ENCODE peak calls at places on chromosome 13, in four cellular contexts. One of them, this sample, is unnamed.

GRCh38 chr13:46858776-46859175 is 38.1 kb downstream of the HTR2A start:
- DNase-seq in MCF 10A: no peak
- DNase-seq in astrocyte of the cerebellum: no peak
- DNase-seq in fibroblast of mammary gland: peak
- DNase-seq in this sample: no peak

GRCh38 chr13:107238262-107238661 is 670.3 kb upstream of the ARGLU1 start:
- DNase-seq in MCF 10A: no peak
- DNase-seq in astrocyte of the cerebellum: no peak
- DNase-seq in fibroblast of mammary gland: no peak
- DNase-seq in this sample: no peak

GRCh38 chr13:100892981-100893380 is 218.4 kb upstream of the TMTC4 start:
- DNase-seq in MCF 10A: no peak
- DNase-seq in astrocyte of the cerebellum: no peak
- DNase-seq in fibroblast of mammary gland: no peak
- DNase-seq in this sample: no peak

GRCh38 chr13:38405216-38405615 is 55.6 kb downstream of the UFM1 start:
- DNase-seq in MCF 10A: no peak
- DNase-seq in astrocyte of the cerebellum: no peak
- DNase-seq in fibroblast of mammary gland: no peak
- DNase-seq in this sample: no peak

GRCh38 chr13:25806304-25806974 is 245.4 kb downstream of the SHISA2 start:
- DNase-seq in MCF 10A: no peak
- DNase-seq in astrocyte of the cerebellum: peak
- DNase-seq in fibroblast of mammary gland: no peak
- DNase-seq in this sample: peak

GRCh38 chr13:55361141-55361540 is 1779.6 kb upstream of the PRR20A start:
- DNase-seq in MCF 10A: peak
- DNase-seq in astrocyte of the cerebellum: no peak
- DNase-seq in fibroblast of mammary gland: no peak
- DNase-seq in this sample: no peak

GRCh38 chr13:91211548-91211947 is 135.9 kb upstream of the MIR17HG start:
- DNase-seq in MCF 10A: no peak
- DNase-seq in astrocyte of the cerebellum: no peak
- DNase-seq in fibroblast of mammary gland: no peak
- DNase-seq in this sample: no peak

GRCh38 chr13:91955546-91956355 is 557.3 kb downstream of the GPC5 start:
- DNase-seq in MCF 10A: no peak
- DNase-seq in astrocyte of the cerebellum: no peak
- DNase-seq in fibroblast of mammary gland: no peak
- DNase-seq in this sample: no peak

GRCh38 chr13:23488442-23488841 is 54.9 kb upstream of the SACS start:
- DNase-seq in MCF 10A: peak
- DNase-seq in astrocyte of the cerebellum: no peak
- DNase-seq in fibroblast of mammary gland: no peak
- DNase-seq in this sample: no peak

GRCh38 chr13:46665243-46665629 is 112.3 kb downstream of the LRCH1 start:
- DNase-seq in MCF 10A: no peak
- DNase-seq in astrocyte of the cerebellum: no peak
- DNase-seq in fibroblast of mammary gland: no peak
- DNase-seq in this sample: no peak

GRCh38 chr13:85501616-85502015 is 297.6 kb downstream of the SLITRK6 start:
- DNase-seq in MCF 10A: no peak
- DNase-seq in astrocyte of the cerebellum: no peak
- DNase-seq in fibroblast of mammary gland: no peak
- DNase-seq in this sample: no peak

GRCh38 chr13:111530137-111530536 is 209.7 kb downstream of the TEX29 start:
- DNase-seq in MCF 10A: no peak
- DNase-seq in astrocyte of the cerebellum: no peak
- DNase-seq in fibroblast of mammary gland: no peak
- DNase-seq in this sample: no peak

GRCh38 chr13:30551194-30551593 is 66.5 kb upstream of the USPL1 start:
- DNase-seq in MCF 10A: peak
- DNase-seq in astrocyte of the cerebellum: no peak
- DNase-seq in fibroblast of mammary gland: peak
- DNase-seq in this sample: peak

GRCh38 chr13:30898721-30899188 is 7.3 kb upstream of the MEDAG start:
- DNase-seq in MCF 10A: peak
- DNase-seq in astrocyte of the cerebellum: no peak
- DNase-seq in fibroblast of mammary gland: peak
- DNase-seq in this sample: no peak

GRCh38 chr13:30832845-30833332 is 73.2 kb upstream of the MEDAG start:
- DNase-seq in MCF 10A: peak
- DNase-seq in astrocyte of the cerebellum: no peak
- DNase-seq in fibroblast of mammary gland: no peak
- DNase-seq in this sample: peak

GRCh38 chr13:102721800-102722231 is 27.0 kb upstream of the METTL21C start:
- DNase-seq in MCF 10A: peak
- DNase-seq in astrocyte of the cerebellum: no peak
- DNase-seq in fibroblast of mammary gland: peak
- DNase-seq in this sample: no peak

GRCh38 chr13:102724923-102725322 is 30.1 kb upstream of the METTL21C start:
- DNase-seq in MCF 10A: peak
- DNase-seq in astrocyte of the cerebellum: peak
- DNase-seq in fibroblast of mammary gland: peak
- DNase-seq in this sample: peak

GRCh38 chr13:102729560-102730275 is 34.9 kb upstream of the METTL21C start:
- DNase-seq in MCF 10A: peak
- DNase-seq in astrocyte of the cerebellum: peak
- DNase-seq in fibroblast of mammary gland: peak
- DNase-seq in this sample: no peak

DNA sequence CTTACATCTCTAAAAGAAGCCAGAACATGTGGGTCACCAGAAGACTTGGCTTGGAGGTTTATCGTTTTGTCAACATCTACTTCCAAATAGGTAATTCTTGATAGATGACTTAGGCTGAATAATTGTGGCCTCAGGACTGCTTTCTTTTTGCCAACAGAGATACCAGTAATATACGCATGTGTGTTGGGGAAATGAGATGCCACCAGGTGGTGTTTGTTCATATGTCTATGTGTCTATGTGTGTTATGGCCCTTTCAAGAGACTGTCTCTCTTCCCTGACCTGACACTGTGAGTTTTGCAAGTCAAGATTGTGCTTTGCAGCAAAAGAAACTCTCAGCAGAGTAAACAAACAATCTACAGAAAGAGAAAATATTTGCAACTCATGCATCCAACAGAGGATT is 31.6 kb upstream of the METTL21C start:
- DNase-seq in MCF 10A: peak
- DNase-seq in astrocyte of the cerebellum: no peak
- DNase-seq in fibroblast of mammary gland: peak
- DNase-seq in this sample: peak
- TF ChIP-seq CTCF in MCF 10A: no peak
- TF ChIP-seq CTCF in astrocyte of the cerebellum: no peak
- TF ChIP-seq CTCF in fibroblast of mammary gland: no peak
- TF ChIP-seq CTCF in this sample: no peak

DNA sequence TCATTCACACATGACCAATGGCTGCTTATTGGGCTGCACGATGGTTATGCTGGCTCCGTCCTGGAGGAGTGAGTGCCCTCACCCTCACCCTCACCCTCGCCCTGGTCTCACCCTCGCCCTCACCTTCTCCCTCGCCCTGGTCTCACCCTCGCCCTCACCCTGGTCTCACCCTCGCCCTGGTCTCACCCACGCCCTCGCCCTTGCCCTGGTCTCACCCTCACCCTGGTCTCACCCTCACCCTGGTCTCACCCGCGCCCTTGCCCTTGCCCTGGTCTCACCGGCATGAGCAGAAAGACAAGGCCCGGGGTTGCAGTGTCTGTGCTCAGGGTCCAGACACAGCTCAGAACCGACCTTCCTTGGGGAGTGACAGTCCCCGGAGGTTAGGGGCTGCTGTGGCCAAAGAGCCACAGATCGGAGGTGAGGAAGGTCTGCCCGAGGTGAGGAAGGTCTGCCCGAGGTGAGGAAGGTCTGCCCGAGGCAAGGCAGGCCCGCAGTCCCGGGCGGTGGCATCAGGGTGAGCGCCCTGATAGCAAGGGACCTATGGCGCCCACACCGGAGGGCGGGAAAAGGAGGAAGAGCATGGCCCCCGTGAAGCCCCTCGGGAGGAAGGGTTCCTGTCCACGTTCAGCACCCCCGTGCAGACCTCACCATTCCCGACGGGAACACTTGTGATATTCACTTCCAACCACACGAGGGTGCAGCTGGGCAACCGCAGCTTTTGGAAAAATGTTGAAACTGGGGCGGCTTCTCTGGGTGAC is 65.6 kb downstream of the MCF2L start:
- DNase-seq in MCF 10A: peak
- DNase-seq in astrocyte of the cerebellum: peak
- DNase-seq in fibroblast of mammary gland: peak
- DNase-seq in this sample: peak
- TF ChIP-seq CTCF in MCF 10A: peak
- TF ChIP-seq CTCF in astrocyte of the cerebellum: peak
- TF ChIP-seq CTCF in fibroblast of mammary gland: peak
- TF ChIP-seq CTCF in this sample: peak

DNA sequence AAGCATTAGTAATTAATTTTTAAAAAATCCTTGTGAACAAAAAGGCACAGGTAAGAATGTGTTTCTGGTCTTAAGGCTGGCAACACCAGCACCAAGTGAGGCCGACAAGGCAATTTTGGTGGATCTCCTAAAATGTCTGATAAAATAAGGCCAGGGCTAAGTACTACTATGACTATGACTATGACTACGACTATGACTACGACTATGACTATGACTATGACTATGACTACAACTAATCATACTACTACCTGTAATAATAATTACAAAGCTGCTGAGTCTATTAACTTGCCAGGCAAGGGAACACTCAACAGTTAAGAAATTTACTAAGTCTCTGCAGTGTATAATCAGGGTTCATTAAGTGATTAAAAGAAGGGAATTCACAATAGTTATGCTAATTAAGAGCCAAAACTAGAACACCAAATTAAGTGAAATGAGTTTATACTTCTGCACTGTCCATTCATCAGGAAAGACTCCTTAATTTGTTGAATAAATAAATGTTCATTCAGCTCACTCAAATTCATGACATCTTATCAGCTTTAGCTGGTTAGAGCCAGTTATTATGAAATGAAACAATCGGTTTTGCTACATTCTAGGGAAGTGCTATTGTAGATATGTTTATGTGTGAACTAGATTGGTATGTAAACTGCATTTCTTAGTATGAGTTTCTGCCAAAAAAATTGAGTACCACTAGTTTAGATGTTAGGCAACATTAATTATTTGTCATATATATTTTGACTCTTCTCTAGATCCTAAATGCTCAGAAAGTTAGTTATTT is 1626.2 kb upstream of the PCDH20 start:
- DNase-seq in MCF 10A: no peak
- DNase-seq in astrocyte of the cerebellum: no peak
- DNase-seq in fibroblast of mammary gland: peak
- DNase-seq in this sample: no peak
- TF ChIP-seq CTCF in MCF 10A: no peak
- TF ChIP-seq CTCF in astrocyte of the cerebellum: no peak
- TF ChIP-seq CTCF in fibroblast of mammary gland: no peak
- TF ChIP-seq CTCF in this sample: no peak

DNA sequence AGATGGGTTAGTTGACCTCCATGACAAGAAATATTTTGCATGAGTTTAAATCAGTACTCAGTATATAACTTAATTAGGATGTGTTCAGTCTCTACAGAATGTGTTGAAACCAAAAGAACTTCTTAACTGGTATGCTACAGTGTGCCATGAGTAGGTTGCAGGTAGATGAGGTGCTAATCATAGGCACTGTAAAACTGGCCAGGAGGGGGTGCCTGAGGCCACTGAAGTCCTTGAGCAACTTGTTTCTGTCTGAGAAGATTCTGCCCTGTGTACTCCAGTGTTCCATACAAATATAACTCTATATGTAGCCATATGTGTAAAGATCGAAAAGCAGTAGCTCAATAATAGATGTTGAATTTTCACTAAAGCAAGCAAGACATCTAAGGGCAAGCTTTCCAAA is 549.2 kb upstream of the KLF12 start:
- DNase-seq in MCF 10A: peak
- DNase-seq in astrocyte of the cerebellum: no peak
- DNase-seq in fibroblast of mammary gland: peak
- DNase-seq in this sample: no peak
- TF ChIP-seq CTCF in MCF 10A: no peak
- TF ChIP-seq CTCF in astrocyte of the cerebellum: no peak
- TF ChIP-seq CTCF in fibroblast of mammary gland: peak
- TF ChIP-seq CTCF in this sample: no peak

GRCh38 chr13:57629821-57630235 is 1.7 kb upstream of the PCDH17 start:
- DNase-seq in MCF 10A: no peak
- DNase-seq in astrocyte of the cerebellum: peak
- DNase-seq in fibroblast of mammary gland: peak
- DNase-seq in this sample: no peak

GRCh38 chr13:57629391-57629804 is 2.1 kb upstream of the PCDH17 start:
- DNase-seq in MCF 10A: no peak
- DNase-seq in astrocyte of the cerebellum: no peak
- DNase-seq in fibroblast of mammary gland: no peak
- DNase-seq in this sample: no peak

GRCh38 chr13:57627663-57628062 is 3.9 kb upstream of the PCDH17 start:
- DNase-seq in MCF 10A: peak
- DNase-seq in astrocyte of the cerebellum: no peak
- DNase-seq in fibroblast of mammary gland: peak
- DNase-seq in this sample: peak

DNA sequence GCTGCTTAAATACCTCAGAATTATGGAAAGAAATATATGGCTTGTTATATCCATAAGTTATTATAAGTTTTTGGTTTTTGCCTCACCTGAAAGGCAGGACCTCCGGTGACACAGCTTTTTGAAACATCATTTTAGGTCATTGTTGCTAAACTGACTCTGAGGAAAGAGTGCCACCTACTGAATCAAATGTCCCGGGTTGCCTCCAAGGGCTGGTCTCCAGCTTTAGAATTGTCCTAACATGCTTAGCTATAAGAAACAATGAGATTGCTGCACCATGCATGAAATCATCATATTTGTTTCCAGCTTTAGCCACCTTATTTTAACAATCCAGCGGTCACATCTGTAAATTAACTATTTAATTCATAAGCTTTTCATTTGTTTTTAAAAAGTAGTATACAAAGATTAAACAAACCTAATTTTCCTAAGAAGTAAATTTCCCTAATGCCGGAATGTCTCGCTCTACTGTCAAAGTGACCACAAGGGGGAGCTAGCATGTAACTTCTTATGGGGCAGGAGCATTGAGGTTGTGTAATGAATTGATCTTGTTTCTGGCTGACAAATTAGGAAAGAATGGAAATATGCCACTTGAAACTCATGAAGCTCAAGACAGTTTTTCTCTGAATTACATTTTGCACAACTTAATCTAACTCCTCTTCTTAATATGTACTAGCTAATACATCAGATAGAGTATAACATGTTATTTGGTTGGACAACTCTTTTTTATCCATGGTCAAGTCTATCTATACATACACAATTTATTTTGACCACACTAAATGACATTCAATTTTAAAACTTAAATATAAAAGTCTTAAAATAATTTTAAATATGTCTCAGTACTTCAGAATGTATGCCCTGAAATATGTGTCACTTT is 6.7 kb upstream of the PCDH17 start:
- DNase-seq in MCF 10A: peak
- DNase-seq in astrocyte of the cerebellum: peak
- DNase-seq in fibroblast of mammary gland: peak
- DNase-seq in this sample: peak
- TF ChIP-seq CTCF in MCF 10A: peak
- TF ChIP-seq CTCF in astrocyte of the cerebellum: peak
- TF ChIP-seq CTCF in fibroblast of mammary gland: peak
- TF ChIP-seq CTCF in this sample: peak